ENCODE peak calls at places on chromosomes 16 and 17, in five cellular contexts. One of them, this sample, is unnamed.

GRCh38 chr17:69581061-69581955 is 166.8 kb downstream of the MAP2K6 start:
- DNase-seq in heart left ventricle: no peak
- DNase-seq in upper lobe of right lung: no peak
- DNase-seq in neural progenitor cell: no peak
- DNase-seq in breast epithelium: no peak
- DNase-seq in this sample: no peak

GRCh38 chr17:49190932-49191331 is 19.4 kb downstream of the GNGT2 start:
- DNase-seq in neural progenitor cell: no peak
- DNase-seq in upper lobe of right lung: no peak
- DNase-seq in breast epithelium: no peak
- DNase-seq in heart left ventricle: no peak
- DNase-seq in this sample: no peak

GRCh38 chr16:3099395-3099731 is 269 bp upstream of the ZSCAN10 start:
- DNase-seq in breast epithelium: no peak
- DNase-seq in neural progenitor cell: peak; percentile 43
- DNase-seq in heart left ventricle: no peak
- DNase-seq in upper lobe of right lung: no peak
- DNase-seq in this sample: no peak

GRCh38 chr16:57628008-57628781 is at the start of gene ADGRG1:
- DNase-seq in upper lobe of right lung: no peak
- DNase-seq in neural progenitor cell: peak; percentile 75
- DNase-seq in breast epithelium: no peak
- DNase-seq in heart left ventricle: peak; percentile 68
- DNase-seq in this sample: peak; percentile 64

GRCh38 chr17:45584092-45585036 is 93.8 kb upstream of the PLEKHM1 start:
- DNase-seq in breast epithelium: no peak
- DNase-seq in neural progenitor cell: peak; percentile 75
- DNase-seq in upper lobe of right lung: peak; percentile 86
- DNase-seq in heart left ventricle: peak; percentile 58
- DNase-seq in this sample: peak; percentile 26

GRCh38 chr17:8479431-8479947 is 43.8 kb downstream of the NDEL1 start:
- DNase-seq in heart left ventricle: peak; percentile 57
- DNase-seq in neural progenitor cell: no peak
- DNase-seq in upper lobe of right lung: peak; percentile 48
- DNase-seq in breast epithelium: no peak
- DNase-seq in this sample: peak; percentile 58

GRCh38 chr16:12901204-12901596 is 198 bp upstream of the SHISA9 start:
- DNase-seq in breast epithelium: no peak
- DNase-seq in upper lobe of right lung: no peak
- DNase-seq in heart left ventricle: no peak
- DNase-seq in neural progenitor cell: peak; percentile 94
- DNase-seq in this sample: no peak

GRCh38 chr17:4708436-4708835 is 2.0 kb upstream of the ARRB2 start:
- DNase-seq in heart left ventricle: no peak
- DNase-seq in breast epithelium: no peak
- DNase-seq in upper lobe of right lung: no peak
- DNase-seq in neural progenitor cell: peak; percentile 36
- DNase-seq in this sample: no peak

GRCh38 chr16:74862743-74863244 is 88.2 kb upstream of the FA2H start:
- DNase-seq in breast epithelium: no peak
- DNase-seq in heart left ventricle: no peak
- DNase-seq in upper lobe of right lung: no peak
- DNase-seq in neural progenitor cell: peak; percentile 64
- DNase-seq in this sample: no peak

GRCh38 chr16:86018487-86018886 is 119.5 kb downstream of the IRF8 start:
- DNase-seq in upper lobe of right lung: peak; percentile 63
- DNase-seq in breast epithelium: no peak
- DNase-seq in neural progenitor cell: no peak
- DNase-seq in heart left ventricle: peak; percentile 69
- DNase-seq in this sample: peak; percentile 48

GRCh38 chr16:8931864-8932263 is 31.8 kb downstream of the USP7 start:
- DNase-seq in heart left ventricle: peak; percentile 65
- DNase-seq in upper lobe of right lung: no peak
- DNase-seq in neural progenitor cell: peak; percentile 81
- DNase-seq in breast epithelium: no peak
- DNase-seq in this sample: peak; percentile 52

GRCh38 chr17:77423589-77424451 is 283.1 kb downstream of the SEC14L1 start:
- DNase-seq in breast epithelium: peak; percentile 83
- DNase-seq in upper lobe of right lung: no peak
- DNase-seq in neural progenitor cell: no peak
- DNase-seq in heart left ventricle: peak; percentile 92
- DNase-seq in this sample: peak; percentile 89

GRCh38 chr16:85641776-85642176 is 28.7 kb downstream of the GSE1 start:
- DNase-seq in heart left ventricle: peak; percentile 60
- DNase-seq in breast epithelium: no peak
- DNase-seq in neural progenitor cell: no peak
- DNase-seq in upper lobe of right lung: no peak
- DNase-seq in this sample: peak; percentile 52

GRCh38 chr16:12290868-12291267 is 314.3 kb downstream of the SNX29 start:
- DNase-seq in upper lobe of right lung: no peak
- DNase-seq in heart left ventricle: no peak
- DNase-seq in breast epithelium: no peak
- DNase-seq in neural progenitor cell: no peak
- DNase-seq in this sample: no peak

GRCh38 chr17:36951390-36951789 is 2.6 kb downstream of the AATF start:
- DNase-seq in upper lobe of right lung: no peak
- DNase-seq in breast epithelium: no peak
- DNase-seq in heart left ventricle: no peak
- DNase-seq in neural progenitor cell: no peak
- DNase-seq in this sample: no peak

GRCh38 chr16:4307215-4308037 is 8.4 kb upstream of the GLIS2 start:
- DNase-seq in upper lobe of right lung: peak; percentile 99
- DNase-seq in neural progenitor cell: peak; percentile 97
- DNase-seq in breast epithelium: peak; percentile 88
- DNase-seq in heart left ventricle: peak; percentile 98
- DNase-seq in this sample: peak; percentile 94

GRCh38 chr17:17609121-17609520 is 17.6 kb upstream of the PEMT start:
- DNase-seq in upper lobe of right lung: no peak
- DNase-seq in heart left ventricle: no peak
- DNase-seq in neural progenitor cell: no peak
- DNase-seq in breast epithelium: no peak
- DNase-seq in this sample: no peak

GRCh38 chr17:82242977-82243647 is 14.3 kb downstream of the SLC16A3 start:
- DNase-seq in heart left ventricle: peak; percentile 86
- DNase-seq in upper lobe of right lung: peak; percentile 92
- DNase-seq in neural progenitor cell: no peak
- DNase-seq in breast epithelium: peak; percentile 85
- DNase-seq in this sample: peak; percentile 83

GRCh38 chr16:75192606-75193264 is 14.2 kb downstream of the CTRB2 start:
- DNase-seq in neural progenitor cell: no peak
- DNase-seq in heart left ventricle: no peak
- DNase-seq in upper lobe of right lung: no peak
- DNase-seq in breast epithelium: no peak
- DNase-seq in this sample: no peak

GRCh38 chr16:14100825-14101224 is 29.7 kb downstream of the MRTFB start:
- DNase-seq in heart left ventricle: no peak
- DNase-seq in upper lobe of right lung: no peak
- DNase-seq in neural progenitor cell: no peak
- DNase-seq in breast epithelium: no peak
- DNase-seq in this sample: no peak

GRCh38 chr16:14098081-14098480 is 27.0 kb downstream of the MRTFB start:
- DNase-seq in heart left ventricle: no peak
- DNase-seq in neural progenitor cell: no peak
- DNase-seq in breast epithelium: no peak
- DNase-seq in upper lobe of right lung: no peak
- DNase-seq in this sample: no peak

GRCh38 chr16:14095883-14096551 is 24.9 kb downstream of the MRTFB start:
- DNase-seq in upper lobe of right lung: no peak
- DNase-seq in heart left ventricle: no peak
- DNase-seq in neural progenitor cell: no peak
- DNase-seq in breast epithelium: no peak
- DNase-seq in this sample: no peak

GRCh38 chr16:14101415-14101814 is 30.3 kb downstream of the MRTFB start:
- DNase-seq in breast epithelium: no peak
- DNase-seq in upper lobe of right lung: no peak
- DNase-seq in neural progenitor cell: no peak
- DNase-seq in heart left ventricle: no peak
- DNase-seq in this sample: no peak

GRCh38 chr16:14097182-14097951 is 26.2 kb downstream of the MRTFB start:
- DNase-seq in breast epithelium: no peak
- DNase-seq in heart left ventricle: no peak
- DNase-seq in neural progenitor cell: peak; percentile 34
- DNase-seq in upper lobe of right lung: no peak
- DNase-seq in this sample: no peak
- H3K4me1 ChIP-seq in breast epithelium: peaks cover 36% of the 10 kb centered on the region
- H3K4me1 ChIP-seq in heart left ventricle: peaks cover 24% of the 10 kb centered on the region
- H3K4me1 ChIP-seq in neural progenitor cell: peaks cover 27% of the 10 kb centered on the region
- H3K4me1 ChIP-seq in upper lobe of right lung: peaks cover 42% of the 10 kb centered on the region
- H3K4me1 ChIP-seq in this sample: peaks cover 72% of the 10 kb centered on the region

DNA sequence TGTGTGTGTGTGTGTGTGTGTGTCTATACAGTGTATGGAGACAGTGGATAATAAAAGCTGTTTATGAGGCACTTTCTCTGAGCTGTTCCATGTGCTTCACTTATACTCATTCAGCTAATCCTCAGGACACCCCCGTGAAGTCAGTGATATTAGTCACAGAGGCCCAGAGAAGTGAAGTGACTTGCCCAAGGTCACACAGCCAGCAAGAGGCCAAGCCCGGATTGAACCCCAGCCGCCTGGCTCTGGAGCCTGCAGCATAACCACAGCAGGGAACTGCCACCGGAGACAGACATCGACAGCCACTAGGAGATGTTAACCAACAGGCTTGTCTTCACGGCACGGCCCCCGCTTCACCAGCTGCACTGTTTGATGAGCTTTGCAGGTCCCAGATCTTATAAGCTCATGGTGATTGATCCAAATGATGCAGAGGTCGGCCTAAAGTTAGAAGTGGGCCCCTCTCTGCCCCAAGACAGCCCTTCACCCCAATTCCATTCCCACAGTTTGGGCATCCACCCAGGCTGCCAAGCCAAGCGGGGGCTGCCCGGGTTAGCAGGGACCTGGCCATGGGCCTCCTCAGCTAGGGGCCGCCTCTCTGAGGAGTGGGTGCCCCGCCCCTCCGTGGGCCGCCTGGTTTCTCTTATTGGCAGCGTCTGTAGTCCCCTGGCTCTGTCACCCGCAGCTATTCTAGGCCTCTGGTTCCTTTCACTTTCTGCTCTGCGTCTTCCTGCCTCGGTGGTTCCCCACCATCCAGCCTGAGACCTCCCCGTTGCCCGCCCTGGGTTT is 30.9 kb downstream of the SOCS1 start:
- DNase-seq in breast epithelium: no peak
- DNase-seq in neural progenitor cell: no peak
- DNase-seq in upper lobe of right lung: peak; percentile 68
- DNase-seq in heart left ventricle: peak; percentile 49
- DNase-seq in this sample: peak; percentile 26
- H3K27ac ChIP-seq in breast epithelium: no peak overlapping the region
- H3K27ac ChIP-seq in neural progenitor cell: no peak overlapping the region
- H3K27ac ChIP-seq in upper lobe of right lung: peak overlapping the region; percentile 78
- H3K27ac ChIP-seq in heart left ventricle: no peak overlapping the region
- H3K27ac ChIP-seq in this sample: peak overlapping the region; percentile 85

GRCh38 chr17:67378444-67379250 is 1.6 kb downstream of the PITPNC1 start:
- DNase-seq in breast epithelium: peak; percentile 70
- DNase-seq in upper lobe of right lung: peak; percentile 89
- DNase-seq in heart left ventricle: peak; percentile 83
- DNase-seq in neural progenitor cell: peak; percentile 93
- DNase-seq in this sample: peak; percentile 80
- H3K4me1 ChIP-seq in breast epithelium: no peaks in the 10 kb centered on the region
- H3K4me1 ChIP-seq in upper lobe of right lung: peaks cover 17% of the 10 kb centered on the region
- H3K4me1 ChIP-seq in heart left ventricle: peaks cover 15% of the 10 kb centered on the region
- H3K4me1 ChIP-seq in neural progenitor cell: peaks cover 6% of the 10 kb centered on the region
- H3K4me1 ChIP-seq in this sample: peaks cover 60% of the 10 kb centered on the region

GRCh38 chr17:51258756-51259573 is 884 bp downstream of the MBTD1 start:
- DNase-seq in upper lobe of right lung: no peak
- DNase-seq in neural progenitor cell: no peak
- DNase-seq in heart left ventricle: peak; percentile 31
- DNase-seq in breast epithelium: no peak
- DNase-seq in this sample: no peak
- H3K27ac ChIP-seq in upper lobe of right lung: peak overlapping the region; percentile 95
- H3K27ac ChIP-seq in neural progenitor cell: peak overlapping the region; percentile 98
- H3K27ac ChIP-seq in heart left ventricle: peak overlapping the region; percentile 99
- H3K27ac ChIP-seq in breast epithelium: peak overlapping the region; percentile 97
- H3K27ac ChIP-seq in this sample: peak overlapping the region; percentile 98

GRCh38 chr16:81541314-81541713 is 96.7 kb downstream of the CMIP start:
- DNase-seq in breast epithelium: no peak
- DNase-seq in neural progenitor cell: no peak
- DNase-seq in upper lobe of right lung: no peak
- DNase-seq in heart left ventricle: no peak
- DNase-seq in this sample: no peak

GRCh38 chr16:81535679-81536360 is 91.2 kb downstream of the CMIP start:
- DNase-seq in neural progenitor cell: no peak
- DNase-seq in heart left ventricle: no peak
- DNase-seq in upper lobe of right lung: no peak
- DNase-seq in breast epithelium: no peak
- DNase-seq in this sample: no peak

GRCh38 chr16:81539009-81539820 is 94.6 kb downstream of the CMIP start:
- DNase-seq in upper lobe of right lung: no peak
- DNase-seq in heart left ventricle: no peak
- DNase-seq in breast epithelium: no peak
- DNase-seq in neural progenitor cell: no peak
- DNase-seq in this sample: no peak

GRCh38 chr16:81536648-81537047 is 92.0 kb downstream of the CMIP start:
- DNase-seq in neural progenitor cell: no peak
- DNase-seq in breast epithelium: no peak
- DNase-seq in upper lobe of right lung: no peak
- DNase-seq in heart left ventricle: no peak
- DNase-seq in this sample: no peak

DNA sequence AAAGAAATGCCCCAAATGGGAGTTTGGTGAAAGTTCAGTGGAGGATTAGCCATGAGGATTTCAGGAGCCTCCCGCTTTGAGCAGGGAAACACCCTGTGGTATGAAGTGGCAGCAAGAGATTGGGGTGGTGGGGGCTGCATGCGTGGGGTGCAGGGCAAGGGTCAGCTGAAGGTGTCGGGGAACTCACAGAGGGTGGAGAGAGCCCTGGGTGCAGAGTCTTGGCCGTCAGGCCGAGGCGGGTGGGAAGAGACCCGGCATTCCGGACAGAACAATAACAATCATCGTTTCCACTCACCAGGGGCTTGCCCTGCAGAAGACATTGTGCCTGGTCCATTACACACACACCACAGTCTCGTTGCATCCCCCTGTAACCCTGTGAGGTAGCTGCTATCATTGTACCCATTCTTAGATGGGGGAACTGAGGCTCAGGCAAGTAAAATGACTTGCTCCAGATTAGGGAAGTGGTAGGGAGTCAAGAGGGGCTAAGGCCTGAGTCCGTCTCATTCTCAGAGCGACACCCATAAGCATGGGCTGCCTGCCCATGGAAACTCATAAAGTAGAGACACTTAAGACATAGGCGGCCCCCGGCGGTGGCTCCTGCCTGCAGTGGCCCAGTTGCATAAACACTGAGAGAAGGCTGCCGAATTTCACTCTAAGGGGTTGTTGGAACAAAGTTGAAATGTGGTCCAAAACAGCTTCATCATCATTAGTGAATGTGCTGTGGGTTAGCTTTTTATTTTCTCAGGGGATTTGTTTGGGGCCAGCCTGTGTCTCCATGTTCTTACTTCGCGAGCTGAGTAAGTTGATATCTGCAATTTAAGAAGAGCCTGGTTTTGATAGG is 93.3 kb downstream of the CMIP start:
- DNase-seq in neural progenitor cell: no peak
- DNase-seq in upper lobe of right lung: peak; percentile 45
- DNase-seq in breast epithelium: no peak
- DNase-seq in heart left ventricle: no peak
- DNase-seq in this sample: no peak
- H3K4me1 ChIP-seq in neural progenitor cell: peaks cover 19% of the 10 kb centered on the region
- H3K4me1 ChIP-seq in upper lobe of right lung: peaks cover 28% of the 10 kb centered on the region
- H3K4me1 ChIP-seq in breast epithelium: no peaks in the 10 kb centered on the region
- H3K4me1 ChIP-seq in heart left ventricle: no peaks in the 10 kb centered on the region
- H3K4me1 ChIP-seq in this sample: peaks cover 7% of the 10 kb centered on the region